ENCODE peak calls at places on chromosome 20, in eight cellular contexts. L is neuronal stem cell, T is PC-3, Y is PC-9, S is GM23248, X is neural progenitor cell, W is mesenchymal stem cell, K is fibroblast of lung. C is an unnamed sample.
A peak's percentile ranks its signal among the peaks of the same experiment; 100 is the strongest.

GRCh38 chr20:31414381-31414780 is 8.4 kb upstream of the DEFB121 start:
- DNase-seq in L (no peak), T (no peak), Y (no peak), S (no peak), X (no peak), W (no peak), K (no peak), C (no peak)

GRCh38 chr20:17431621-17432364 is 99.4 kb downstream of the BFSP1 start:
- DNase-seq in L (peak; percentile 72), T (peak; percentile 70), Y (no peak), S (peak; percentile 69), X (peak; percentile 77), W (peak; percentile 50), K (peak; percentile 64), C (peak; percentile 10)

GRCh38 chr20:16349518-16350295 is 223.5 kb downstream of the KIF16B start:
- DNase-seq in L (no peak), T (no peak), Y (no peak), S (peak; percentile 75), X (no peak), W (no peak), K (no peak), C (peak; percentile 6)

GRCh38 chr20:14996883-14997672 is 659.7 kb upstream of the FLRT3 start:
- DNase-seq in L (no peak), T (no peak), Y (no peak), S (peak; percentile 41), X (no peak), W (no peak), K (no peak), C (no peak)

GRCh38 chr20:13312300-13312699 is 91.2 kb downstream of the ISM1 start:
- DNase-seq in L (no peak), T (peak; percentile 15), Y (no peak), S (peak; percentile 38), X (no peak), W (no peak), K (no peak), C (no peak)

GRCh38 chr20:64029293-64030117 is 6.5 kb upstream of the C20orf204 start:
- DNase-seq in L (no peak), T (no peak), Y (no peak), S (no peak), X (no peak), W (no peak), K (no peak), C (no peak)

GRCh38 chr20:62361799-62362589 is 5.1 kb downstream of the LAMA5 start:
- DNase-seq in L (no peak), T (peak; percentile 79), Y (peak; percentile 94), S (no peak), X (peak; percentile 75), W (no peak), K (no peak), C (no peak)

GRCh38 chr20:56249244-56249955 is 868 bp downstream of the MC3R start:
- DNase-seq in L (no peak), T (peak; percentile 31), Y (no peak), S (peak; percentile 30), X (peak; percentile 61), W (no peak), K (no peak), C (no peak)

GRCh38 chr20:41407617-41408016 is 41.0 kb upstream of the EMILIN3 start:
- DNase-seq in L (no peak), T (no peak), Y (no peak), S (no peak), X (no peak), W (no peak), K (no peak), C (no peak)

GRCh38 chr20:50280851-50281655 is 90.4 kb downstream of the CEBPB start:
- DNase-seq in L (no peak), T (no peak), Y (no peak), S (no peak), X (no peak), W (no peak), K (no peak), C (no peak)
- H2AFZ ChIP-seq in L (no peak overlapping the region), T (no peak overlapping the region), Y (no peak overlapping the region), S (no peak overlapping the region), X (no peak overlapping the region), W (no peak overlapping the region), K (no peak overlapping the region), C (no peak overlapping the region)

GRCh38 chr20:45487231-45487635 is 17.7 kb downstream of the WFDC2 start:
- DNase-seq in L (no peak), T (no peak), Y (no peak), S (no peak), X (peak; percentile 54), W (no peak), K (no peak), C (no peak)
- H2AFZ ChIP-seq in L (no peak overlapping the region), T (no peak overlapping the region), Y (no peak overlapping the region), S (no peak overlapping the region), X (peak overlapping the region; percentile 69), W (no peak overlapping the region), K (no peak overlapping the region), C (no peak overlapping the region)

DNA sequence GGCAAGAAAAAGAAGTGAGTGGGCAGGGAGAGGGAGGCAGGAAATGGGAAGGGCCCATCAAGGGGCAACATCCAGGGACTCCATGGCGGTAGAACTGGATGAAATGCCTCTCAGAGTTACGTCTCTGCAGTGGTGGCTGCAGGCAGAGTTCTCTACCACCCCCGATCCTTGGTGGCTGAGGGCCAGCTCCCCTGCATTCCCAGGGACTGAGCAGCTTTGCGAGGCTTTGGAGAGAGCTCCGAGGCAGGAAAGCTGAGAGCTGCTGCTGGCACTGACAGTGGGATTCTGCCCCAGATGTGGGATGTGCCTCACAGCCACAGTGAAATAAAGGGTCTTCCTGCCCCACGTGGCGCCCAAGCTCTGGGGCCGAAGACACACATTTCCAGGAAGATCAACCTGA is 236.6 kb downstream of the SLC24A3 start:
- DNase-seq in L (no peak), T (no peak), Y (no peak), S (no peak), X (no peak), W (no peak), K (no peak), C (no peak)
- H2AFZ ChIP-seq in L (no peak overlapping the region), T (no peak overlapping the region), Y (no peak overlapping the region), S (no peak overlapping the region), X (no peak overlapping the region), W (no peak overlapping the region), K (no peak overlapping the region), C (no peak overlapping the region)

DNA sequence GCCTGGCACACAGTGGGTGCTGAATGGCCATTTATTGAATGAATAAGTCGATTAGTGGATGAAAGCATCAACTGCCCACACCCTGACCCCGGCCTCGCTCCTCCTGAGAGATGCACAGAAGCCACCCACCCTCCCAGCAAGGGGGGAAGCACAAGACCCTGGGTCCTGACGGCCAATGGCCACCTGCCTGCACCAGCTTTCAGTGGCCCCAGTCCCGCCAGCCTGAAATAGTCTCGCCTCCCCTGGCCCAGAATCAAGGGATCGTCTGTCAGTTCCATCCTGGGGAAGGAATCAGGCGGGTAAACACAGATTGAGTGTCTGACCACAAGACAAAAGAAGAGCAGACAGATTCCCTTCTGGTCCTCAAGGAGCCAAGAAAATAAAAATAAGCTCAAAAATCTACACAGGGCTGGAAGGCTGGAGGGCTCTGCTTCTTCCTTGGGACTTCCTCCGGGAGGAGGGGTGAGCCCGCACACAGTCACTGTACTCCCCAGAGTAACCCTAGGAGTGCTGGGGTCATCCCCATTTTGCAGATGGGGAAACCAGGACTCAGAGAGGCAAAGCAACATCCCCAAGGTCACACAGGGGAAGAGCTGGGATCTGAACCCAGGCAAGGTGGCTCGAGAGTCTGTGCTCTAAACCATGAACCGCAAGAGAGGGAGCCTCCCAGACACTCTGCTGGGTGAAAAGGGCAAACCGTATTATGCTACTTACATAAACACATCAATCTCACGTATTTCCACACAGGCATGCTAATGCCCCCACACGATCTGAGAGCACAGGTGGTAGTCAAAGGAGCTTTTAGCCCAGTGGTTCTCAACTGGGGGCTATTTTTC is 7.8 kb downstream of the PREX1 start:
- DNase-seq in L (no peak), T (no peak), Y (no peak), S (no peak), X (no peak), W (no peak), K (peak; percentile 27), C (no peak)
- H2AFZ ChIP-seq in L (no peak overlapping the region), T (no peak overlapping the region), Y (no peak overlapping the region), S (no peak overlapping the region), X (no peak overlapping the region), W (no peak overlapping the region), K (no peak overlapping the region), C (no peak overlapping the region)

GRCh38 chr20:35269055-35269781 is 8.7 kb downstream of the MMP24OS start:
- DNase-seq in L (peak; percentile 77), T (peak; percentile 67), Y (no peak), S (peak; percentile 77), X (peak; percentile 89), W (peak; percentile 73), K (peak; percentile 48), C (peak; percentile 29)
- H2AFZ ChIP-seq in L (peak overlapping the region; percentile 68), T (no peak overlapping the region), Y (no peak overlapping the region), S (no peak overlapping the region), X (peak overlapping the region; percentile 54), W (no peak overlapping the region), K (no peak overlapping the region), C (no peak overlapping the region)

GRCh38 chr20:6017467-6017866 is 36.4 kb downstream of the LRRN4 start:
- DNase-seq in L (no peak), T (no peak), Y (no peak), S (no peak), X (no peak), W (no peak), K (no peak), C (no peak)

GRCh38 chr20:6017880-6018279 is 36.0 kb downstream of the LRRN4 start:
- DNase-seq in L (no peak), T (no peak), Y (no peak), S (no peak), X (no peak), W (no peak), K (no peak), C (no peak)

GRCh38 chr20:6012166-6012565 is 41.7 kb downstream of the LRRN4 start:
- DNase-seq in L (no peak), T (no peak), Y (no peak), S (no peak), X (no peak), W (no peak), K (no peak), C (no peak)

GRCh38 chr20:6014017-6014416 is 39.8 kb downstream of the LRRN4 start:
- DNase-seq in L (no peak), T (no peak), Y (no peak), S (no peak), X (no peak), W (no peak), K (no peak), C (no peak)

GRCh38 chr20:6014957-6015356 is 38.9 kb downstream of the LRRN4 start:
- DNase-seq in L (no peak), T (no peak), Y (no peak), S (no peak), X (no peak), W (no peak), K (no peak), C (no peak)
- H2AFZ ChIP-seq in L (no peak overlapping the region), T (no peak overlapping the region), Y (no peak overlapping the region), S (no peak overlapping the region), X (no peak overlapping the region), W (no peak overlapping the region), K (no peak overlapping the region), C (no peak overlapping the region)

DNA sequence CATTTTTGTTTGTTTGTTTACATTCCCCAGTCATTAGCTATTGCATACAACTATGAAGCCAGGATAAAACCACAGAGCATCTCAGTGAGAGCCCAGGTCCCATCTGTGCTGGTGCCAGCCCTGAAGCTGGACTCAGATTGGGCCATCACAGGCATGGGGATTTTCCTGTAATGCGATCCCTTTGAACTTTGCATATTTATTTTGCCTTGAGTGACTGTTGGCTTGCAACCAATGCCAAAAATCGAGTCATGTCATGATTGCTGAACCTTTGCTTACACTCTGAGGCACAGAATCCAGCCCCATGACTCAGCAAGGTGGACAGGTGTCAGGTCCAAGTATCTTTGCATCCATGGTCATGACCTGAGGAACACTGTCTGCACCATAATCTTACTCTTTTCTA is 46.2 kb upstream of the GGTLC1 start:
- DNase-seq in L (no peak), T (peak; percentile 99), Y (peak; percentile 98), S (no peak), X (no peak), W (no peak), K (no peak), C (no peak)
- H2AFZ ChIP-seq in L (no peak overlapping the region), T (no peak overlapping the region), Y (no peak overlapping the region), S (no peak overlapping the region), X (no peak overlapping the region), W (no peak overlapping the region), K (no peak overlapping the region), C (no peak overlapping the region)